ENCODE peak calls at places on chromosomes 4 and X, in nine cellular contexts. M is GM12865; U is left kidney; N is kidney tubule cell; H is endothelial cell; P is M059J; B is NCI-H1417; X is activated CD4-positive, alpha-beta T cell treated with anti-CD3 and anti-CD28 coated beads, Interleukin-2, amount 50 U/mL, for 1 hour; I is fibroblast of lung. L is an unnamed sample.

GRCh38 chr4:65399131-65399530 is 271.2 kb downstream of the EPHA5 start:
- DNase-seq in M (no peak), I (no peak), H (no peak), N (no peak), P (no peak), X (no peak), U (no peak), B (no peak), L (peak)

GRCh38 chr4:184355111-184355604 is 119.2 kb downstream of the IRF2 start:
- DNase-seq in P (peak), N (peak), U (peak), X (no peak), M (peak), B (no peak), I (peak), H (peak), L (no peak)

GRCh38 chr4:44016582-44017421 is 431.8 kb downstream of the KCTD8 start:
- DNase-seq in P (peak), H (no peak), N (no peak), X (no peak), I (peak), M (peak), U (no peak), B (peak), L (no peak)

GRCh38 chrX:23118890-23119527 is 119.2 kb downstream of the DDX53 start:
- DNase-seq in M (no peak), N (no peak), B (no peak), U (no peak), P (no peak), H (no peak), X (no peak), I (no peak), L (no peak)

GRCh38 chr4:184473515-184474260 is 662 bp downstream of the IRF2 start:
- DNase-seq in N (peak), X (peak), M (peak), U (peak), B (no peak), P (peak), H (peak), I (peak), L (no peak)

GRCh38 chr4:156169861-156170260 is 216.2 kb upstream of the CTSO start:
- DNase-seq in H (peak), U (peak), B (no peak), X (no peak), P (peak), M (no peak), I (no peak), N (no peak), L (no peak)

GRCh38 chr4:173436149-173436579 is 37.2 kb upstream of the SCRG1 start:
- DNase-seq in U (peak), I (peak), B (peak), P (peak), M (no peak), N (peak), H (no peak), X (no peak), L (peak)

GRCh38 chr4:79743014-79743413 is 330.0 kb downstream of the ANTXR2 start:
- DNase-seq in I (no peak), M (no peak), X (no peak), P (no peak), N (no peak), U (no peak), B (no peak), H (no peak), L (no peak)

GRCh38 chr4:176359590-176359989 is 39.8 kb downstream of the SPCS3 start:
- DNase-seq in I (peak), N (no peak), P (no peak), M (no peak), H (no peak), X (no peak), U (no peak), B (no peak), L (no peak)

GRCh38 chr4:25723409-25723808 is 67.8 kb downstream of the SLC34A2 start:
- DNase-seq in B (peak), N (no peak), U (no peak), X (no peak), H (no peak), M (no peak), I (no peak), P (no peak), L (no peak)

GRCh38 chr4:133151681-133152329 is 2.7 kb downstream of the PCDH10 start:
- DNase-seq in X (no peak), H (peak), B (no peak), I (peak), N (no peak), M (no peak), P (peak), U (peak), L (no peak)

GRCh38 chr4:176549161-176549865 is 229.5 kb downstream of the SPCS3 start:
- DNase-seq in H (no peak), I (peak), M (no peak), P (peak), U (no peak), B (no peak), N (peak), X (no peak), L (no peak)

GRCh38 chrX:118865231-118865630 is 41.6 kb downstream of the ZCCHC12 start:
- DNase-seq in B (no peak), H (no peak), P (no peak), X (no peak), I (no peak), M (no peak), U (no peak), N (no peak), L (no peak)

GRCh38 chrX:105822138-105823091 is at the start of gene NRK:
- DNase-seq in P (no peak), N (peak), I (peak), U (peak), B (no peak), H (no peak), X (no peak), M (no peak), L (peak)

GRCh38 chr4:56077676-56078075 is 128.9 kb downstream of the CEP135 start:
- DNase-seq in I (peak), U (peak), N (no peak), H (no peak), P (no peak), M (no peak), B (no peak), X (no peak), L (no peak)

GRCh38 chr4:53914313-53915016 is 149.9 kb downstream of the CHIC2 start:
- DNase-seq in X (no peak), H (no peak), N (peak), I (peak), U (no peak), P (peak), M (no peak), B (no peak), L (no peak)

GRCh38 chr4:94171616-94172015 is 36.0 kb upstream of the SMARCAD1 start:
- DNase-seq in B (no peak), M (no peak), X (no peak), I (no peak), P (no peak), N (no peak), H (no peak), U (no peak), L (no peak)

GRCh38 chr4:68129793-68130192 is at the start of gene TMPRSS11F:
- DNase-seq in X (no peak), M (no peak), B (no peak), I (no peak), H (no peak), N (peak), U (no peak), P (no peak), L (peak)

GRCh38 chrX:154967603-154968002 is 54.9 kb downstream of the F8 start:
- DNase-seq in M (no peak), H (no peak), P (peak), N (peak), I (no peak), B (no peak), X (no peak), U (no peak), L (no peak)

GRCh38 chr4:24644983-24645764 is 60.8 kb upstream of the DHX15 start:
- DNase-seq in N (no peak), H (no peak), X (no peak), U (no peak), B (no peak), I (peak), M (no peak), P (peak), L (no peak)

GRCh38 chr4:101824500-101824899 is 34.0 kb downstream of the BANK1 start:
- DNase-seq in N (no peak), H (no peak), P (no peak), I (no peak), M (no peak), B (no peak), U (no peak), X (no peak), L (no peak)

GRCh38 chr4:169823685-169824084 is 65.9 kb upstream of the HPF1 start:
- DNase-seq in X (peak), P (peak), M (peak), H (peak), I (peak), U (peak), N (peak), B (no peak), L (no peak)

GRCh38 chrX:78105944-78106650 is 2.0 kb downstream of the PGK1 start:
- DNase-seq in P (no peak), U (no peak), H (no peak), B (no peak), M (peak), X (peak), I (no peak), N (no peak), L (no peak)

GRCh38 chr4:16418814-16419213 is 192.5 kb upstream of the TAPT1 start:
- DNase-seq in B (no peak), I (peak), N (peak), H (no peak), P (peak), X (no peak), U (no peak), M (no peak), L (no peak)

GRCh38 chrX:154354013-154354412 is 20.4 kb downstream of the FLNA start:
- DNase-seq in B (no peak), M (no peak), X (peak), H (no peak), U (no peak), I (no peak), P (no peak), N (no peak), L (no peak)

GRCh38 chr4:169311643-169312365 is 41.0 kb upstream of the SH3RF1 start:
- DNase-seq in P (peak), I (peak), U (peak), M (peak), N (peak), X (no peak), H (peak), B (peak), L (peak)

GRCh38 chrX:50799531-50799961 is 14.4 kb downstream of the SHROOM4 start:
- DNase-seq in I (no peak), M (no peak), H (no peak), N (peak), B (no peak), X (no peak), P (peak), U (peak), L (no peak)

GRCh38 chrX:132636080-132636479 is 147.2 kb upstream of the MBNL3 start:
- DNase-seq in X (no peak), H (no peak), I (peak), P (peak), U (no peak), M (no peak), B (no peak), N (peak), L (peak)

GRCh38 chr4:153564630-153565525 is 98.7 kb downstream of the TMEM131L start:
- DNase-seq in U (peak), I (peak), H (no peak), P (peak), M (no peak), B (no peak), X (no peak), N (peak), L (no peak)

GRCh38 chrX:41921492-41922124 is 1.7 kb downstream of the CASK start:
- DNase-seq in N (peak), M (peak), I (peak), U (no peak), H (no peak), X (no peak), P (peak), B (no peak), L (peak)

GRCh38 chr4:37604464-37604863 is 81.7 kb downstream of the RELL1 start:
- DNase-seq in B (no peak), X (no peak), P (peak), H (no peak), N (peak), U (no peak), M (peak), I (peak), L (no peak)

GRCh38 chrX:15530318-15530717 is 29.7 kb downstream of the BMX start:
- DNase-seq in N (no peak), B (no peak), U (no peak), H (no peak), P (no peak), X (no peak), I (no peak), M (no peak), L (no peak)

L was measured in NCI-H1105 treated with DMSO at 0.1 percent for 48 hours.